ENCODE peak calls at places on chromosomes 16 and 17, in five cellular contexts. One of them, this sample, is unnamed.
A peak's percentile ranks its signal among the peaks of the same experiment; 100 is the strongest.

GRCh38 chr17:65797809-65798208 is 236.4 kb upstream of the AXIN2 start:
- DNase-seq in IMR-90: no peak
- DNase-seq in A549: peak; percentile 26
- DNase-seq in tibial nerve: no peak
- DNase-seq in body of pancreas: no peak
- DNase-seq in this sample: no peak

GRCh38 chr16:79363484-79363883 is 237.1 kb downstream of the MAF start:
- DNase-seq in IMR-90: no peak
- DNase-seq in A549: no peak
- DNase-seq in tibial nerve: no peak
- DNase-seq in body of pancreas: no peak
- DNase-seq in this sample: no peak

GRCh38 chr17:1322014-1322428 is 42.6 kb downstream of the TRARG1 start:
- DNase-seq in IMR-90: no peak
- DNase-seq in A549: no peak
- DNase-seq in tibial nerve: no peak
- DNase-seq in body of pancreas: no peak
- DNase-seq in this sample: no peak

GRCh38 chr16:4344659-4345438 is 6.3 kb downstream of the PAM16 start:
- DNase-seq in IMR-90: peak; percentile 10
- DNase-seq in A549: peak; percentile 44
- DNase-seq in tibial nerve: no peak
- DNase-seq in body of pancreas: peak; percentile 56
- DNase-seq in this sample: no peak

GRCh38 chr17:77281024-77281903 is 140.5 kb downstream of the SEC14L1 start:
- DNase-seq in IMR-90: peak; percentile 29
- DNase-seq in A549: peak; percentile 86
- DNase-seq in tibial nerve: no peak
- DNase-seq in body of pancreas: peak; percentile 74
- DNase-seq in this sample: peak; percentile 28

GRCh38 chr16:28260193-28260592 is 32.1 kb upstream of the SBK1 start:
- DNase-seq in IMR-90: no peak
- DNase-seq in A549: no peak
- DNase-seq in tibial nerve: no peak
- DNase-seq in body of pancreas: no peak
- DNase-seq in this sample: no peak

GRCh38 chr17:1860978-1861377 is 31.2 kb downstream of the RPA1 start:
- DNase-seq in IMR-90: no peak
- DNase-seq in A549: no peak
- DNase-seq in tibial nerve: no peak
- DNase-seq in body of pancreas: no peak
- DNase-seq in this sample: no peak

GRCh38 chr16:23064642-23065041 is 84.6 kb downstream of the USP31 start:
- DNase-seq in IMR-90: no peak
- DNase-seq in A549: no peak
- DNase-seq in tibial nerve: no peak
- DNase-seq in body of pancreas: no peak
- DNase-seq in this sample: no peak

GRCh38 chr16:23508589-23509440 is 1.5 kb downstream of the GGA2 start:
- DNase-seq in IMR-90: no peak
- DNase-seq in A549: no peak
- DNase-seq in tibial nerve: no peak
- DNase-seq in body of pancreas: peak; percentile 38
- DNase-seq in this sample: no peak

GRCh38 chr17:39757931-39758873 is 20.5 kb downstream of the GRB7 start:
- DNase-seq in IMR-90: no peak
- DNase-seq in A549: no peak
- DNase-seq in tibial nerve: no peak
- DNase-seq in body of pancreas: no peak
- DNase-seq in this sample: no peak

GRCh38 chr16:67872131-67872630 is 671 bp upstream of the EDC4 start:
- DNase-seq in IMR-90: no peak
- DNase-seq in A549: no peak
- DNase-seq in tibial nerve: no peak
- DNase-seq in body of pancreas: no peak
- DNase-seq in this sample: no peak

GRCh38 chr17:36498560-36499300 is 12.2 kb downstream of the ZNHIT3 start:
- DNase-seq in IMR-90: no peak
- DNase-seq in A549: no peak
- DNase-seq in tibial nerve: no peak
- DNase-seq in body of pancreas: no peak
- DNase-seq in this sample: no peak

GRCh38 chr16:71722801-71723536 is 1.5 kb downstream of the PHLPP2 start:
- DNase-seq in IMR-90: peak; percentile 54
- DNase-seq in A549: peak; percentile 88
- DNase-seq in tibial nerve: peak; percentile 38
- DNase-seq in body of pancreas: peak; percentile 69
- DNase-seq in this sample: peak; percentile 66

GRCh38 chr16:72013389-72013788 is 4.8 kb downstream of the DHODH start:
- DNase-seq in IMR-90: peak; percentile 5
- DNase-seq in A549: no peak
- DNase-seq in tibial nerve: no peak
- DNase-seq in body of pancreas: peak; percentile 21
- DNase-seq in this sample: peak; percentile 38

GRCh38 chr17:45906927-45907622 is 12.7 kb downstream of the MAPT start:
- DNase-seq in IMR-90: no peak
- DNase-seq in A549: no peak
- DNase-seq in tibial nerve: no peak
- DNase-seq in body of pancreas: no peak
- DNase-seq in this sample: no peak

GRCh38 chr16:15502041-15502725 is 67.8 kb downstream of the BMERB1 start:
- DNase-seq in IMR-90: peak; percentile 96
- DNase-seq in A549: peak; percentile 95
- DNase-seq in tibial nerve: no peak
- DNase-seq in body of pancreas: no peak
- DNase-seq in this sample: no peak
- TF ChIP-seq POLR2A in IMR-90: no peak
- TF ChIP-seq POLR2A in A549: no peak
- TF ChIP-seq POLR2A in tibial nerve: no peak
- TF ChIP-seq POLR2A in body of pancreas: no peak
- TF ChIP-seq POLR2A in this sample: no peak

GRCh38 chr17:35052780-35053179 is 10.7 kb downstream of the RFFL start:
- DNase-seq in IMR-90: no peak
- DNase-seq in A549: no peak
- DNase-seq in tibial nerve: no peak
- DNase-seq in body of pancreas: no peak
- DNase-seq in this sample: no peak
- H3K4me1 ChIP-seq in IMR-90: peaks cover 6% of the 10 kb centered on the region
- H3K4me1 ChIP-seq in A549: peaks cover 40% of the 10 kb centered on the region
- H3K4me1 ChIP-seq in tibial nerve: peaks cover 22% of the 10 kb centered on the region
- H3K4me1 ChIP-seq in body of pancreas: peaks cover 59% of the 10 kb centered on the region
- H3K4me1 ChIP-seq in this sample: no peaks in the 10 kb centered on the region

GRCh38 chr17:8173871-8174322 is 2.3 kb downstream of the TMEM107 start:
- DNase-seq in IMR-90: no peak
- DNase-seq in A549: peak; percentile 59
- DNase-seq in tibial nerve: no peak
- DNase-seq in body of pancreas: no peak
- DNase-seq in this sample: no peak

GRCh38 chr17:8176998-8177731 is 985 bp upstream of the TMEM107 start:
- DNase-seq in IMR-90: no peak
- DNase-seq in A549: no peak
- DNase-seq in tibial nerve: no peak
- DNase-seq in body of pancreas: no peak
- DNase-seq in this sample: no peak

GRCh38 chr17:8176197-8176940 is at the start of gene TMEM107:
- DNase-seq in IMR-90: peak; percentile 72
- DNase-seq in A549: peak; percentile 89
- DNase-seq in tibial nerve: peak; percentile 82
- DNase-seq in body of pancreas: peak; percentile 89
- DNase-seq in this sample: peak; percentile 84

GRCh38 chr17:8175795-8176196 is 384 bp downstream of the TMEM107 start:
- DNase-seq in IMR-90: no peak
- DNase-seq in A549: peak; percentile 39
- DNase-seq in tibial nerve: no peak
- DNase-seq in body of pancreas: no peak
- DNase-seq in this sample: no peak

GRCh38 chr17:8173056-8173870 is 2.9 kb downstream of the TMEM107 start:
- DNase-seq in IMR-90: peak; percentile 99
- DNase-seq in A549: peak; percentile 100
- DNase-seq in tibial nerve: peak; percentile 81
- DNase-seq in body of pancreas: peak; percentile 88
- DNase-seq in this sample: peak; percentile 71
- TF ChIP-seq POLR2A in IMR-90: peak; percentile 100
- TF ChIP-seq POLR2A in A549: peak; percentile 100
- TF ChIP-seq POLR2A in tibial nerve: peak; percentile 98
- TF ChIP-seq POLR2A in body of pancreas: peak; percentile 100
- TF ChIP-seq POLR2A in this sample: peak; percentile 99

GRCh38 chr16:20883554-20884239 is 16.5 kb downstream of the DCUN1D3 start:
- DNase-seq in IMR-90: no peak
- DNase-seq in A549: no peak
- DNase-seq in tibial nerve: no peak
- DNase-seq in body of pancreas: no peak
- DNase-seq in this sample: no peak
- H3K4me1 ChIP-seq in IMR-90: peaks cover 19% of the 10 kb centered on the region
- H3K4me1 ChIP-seq in A549: peaks cover 53% of the 10 kb centered on the region
- H3K4me1 ChIP-seq in tibial nerve: peaks cover 46% of the 10 kb centered on the region
- H3K4me1 ChIP-seq in body of pancreas: peaks cover 94% of the 10 kb centered on the region
- H3K4me1 ChIP-seq in this sample: peaks cover 16% of the 10 kb centered on the region

GRCh38 chr16:57807968-57808528 is 5.8 kb upstream of the KIFC3 start:
- DNase-seq in IMR-90: peak; percentile 91
- DNase-seq in A549: peak; percentile 98
- DNase-seq in tibial nerve: peak; percentile 72
- DNase-seq in body of pancreas: peak; percentile 91
- DNase-seq in this sample: peak; percentile 88
- TF ChIP-seq POLR2A in IMR-90: no peak
- TF ChIP-seq POLR2A in A549: no peak
- TF ChIP-seq POLR2A in tibial nerve: no peak
- TF ChIP-seq POLR2A in body of pancreas: peak; percentile 58
- TF ChIP-seq POLR2A in this sample: peak; percentile 39

This sample was measured in uterus.